ENCODE peak calls at places on chromosomes 16 and 17, in nine cellular contexts. X is CD8-positive, alpha-beta T cell; I is GM23338; T is HepG2; F is adrenal gland; Y is neuronal stem cell; W is K562; P is CD8-positive, alpha-beta memory T cell; Z is DND-41. J is an unnamed sample.

GRCh38 chr16:51522902-51523301 is 371.8 kb upstream of the SALL1 start:
- DNase-seq in I (no peak), P (no peak), T (no peak), W (no peak), Y (no peak), Z (no peak), F (no peak), X (no peak), J (no peak)

GRCh38 chr16:56608043-56608875 is at the start of gene MT2A:
- DNase-seq in I (peak; percentile 93), X (peak; percentile 89), T (peak; percentile 94), Y (peak; percentile 78), W (peak; percentile 95), P (peak; percentile 92), F (peak; percentile 96), Z (peak; percentile 92), J (peak; percentile 81)

GRCh38 chr17:81481011-81481799 is 31.4 kb downstream of the ACTG1 start:
- DNase-seq in I (peak; percentile 77), X (peak; percentile 71), Y (peak; percentile 70), T (no peak), F (peak; percentile 70), P (peak; percentile 62), Z (peak; percentile 89), W (peak; percentile 99), J (peak; percentile 55)

GRCh38 chr16:75957870-75958269 is 231.6 kb upstream of the CPHXL start:
- DNase-seq in Y (no peak), F (no peak), T (no peak), Z (no peak), X (no peak), P (no peak), W (no peak), I (no peak), J (no peak)

GRCh38 chr17:64019486-64020067 is 856 bp downstream of the ICAM2 start:
- DNase-seq in F (peak; percentile 7), X (peak; percentile 48), W (no peak), T (no peak), P (peak; percentile 54), I (no peak), Z (peak; percentile 42), Y (no peak), J (peak; percentile 69)

GRCh38 chr17:18017958-18018357 is 21.0 kb downstream of the ATPAF2 start:
- DNase-seq in W (no peak), T (peak; percentile 91), X (no peak), I (no peak), Y (no peak), P (no peak), Z (no peak), F (no peak), J (no peak)

GRCh38 chr16:49484454-49484853 is 110.8 kb downstream of the C16orf78 start:
- DNase-seq in I (peak; percentile 87), Y (peak; percentile 42), X (no peak), F (peak; percentile 62), W (peak; percentile 97), T (no peak), Z (no peak), P (no peak), J (no peak)

GRCh38 chr17:40022961-40023541 is 7.8 kb downstream of the CSF3 start:
- DNase-seq in Z (no peak), I (no peak), Y (no peak), W (peak; percentile 8), F (no peak), T (no peak), X (no peak), P (no peak), J (no peak)

GRCh38 chr16:27995378-27995777 is 68.1 kb downstream of the GSG1L start:
- DNase-seq in P (no peak), I (no peak), Y (no peak), W (no peak), T (no peak), Z (peak; percentile 4), X (no peak), F (no peak), J (no peak)

GRCh38 chr16:12119562-12119961 is 143.0 kb downstream of the SNX29 start:
- DNase-seq in Z (no peak), I (no peak), P (no peak), W (no peak), F (no peak), Y (no peak), X (no peak), T (no peak), J (no peak)

GRCh38 chr17:81198826-81199481 is 23.8 kb downstream of the CEP131 start:
- DNase-seq in Z (no peak), F (no peak), W (no peak), P (no peak), I (no peak), X (no peak), T (no peak), Y (no peak), J (no peak)

GRCh38 chr17:9529033-9529748 is 46.4 kb downstream of the STX8 start:
- DNase-seq in F (no peak), W (peak; percentile 16), I (peak; percentile 46), Z (no peak), Y (no peak), T (peak; percentile 7), X (no peak), P (no peak), J (no peak)

GRCh38 chr16:69253796-69254426 is 57.2 kb upstream of the VPS4A start:
- DNase-seq in Y (no peak), F (no peak), P (no peak), X (no peak), T (no peak), W (no peak), I (no peak), Z (no peak), J (peak; percentile 36)

GRCh38 chr16:46730126-46730525 is 18.0 kb downstream of the MYLK3 start:
- DNase-seq in W (no peak), T (no peak), P (no peak), X (no peak), F (no peak), Z (no peak), Y (no peak), I (no peak), J (no peak)

GRCh38 chr16:77387075-77387474 is 47.8 kb downstream of the ADAMTS18 start:
- DNase-seq in I (no peak), P (no peak), T (no peak), W (no peak), F (no peak), Z (no peak), X (no peak), Y (no peak), J (no peak)

GRCh38 chr16:84881702-84882521 is 62.1 kb downstream of the CRISPLD2 start:
- DNase-seq in Y (no peak), I (no peak), W (peak; percentile 72), X (no peak), F (peak; percentile 41), T (peak; percentile 43), P (no peak), Z (no peak), J (no peak)
- H3K4me1 ChIP-seq in Y (peaks cover 12% of the 10 kb centered on the region), I (peaks cover 39% of the 10 kb centered on the region), W (peaks cover 61% of the 10 kb centered on the region), X (no peaks in the 10 kb centered on the region), F (no peaks in the 10 kb centered on the region), T (peaks cover 22% of the 10 kb centered on the region), P (no peaks in the 10 kb centered on the region), Z (no peaks in the 10 kb centered on the region), J (peaks cover 8% of the 10 kb centered on the region)

DNA sequence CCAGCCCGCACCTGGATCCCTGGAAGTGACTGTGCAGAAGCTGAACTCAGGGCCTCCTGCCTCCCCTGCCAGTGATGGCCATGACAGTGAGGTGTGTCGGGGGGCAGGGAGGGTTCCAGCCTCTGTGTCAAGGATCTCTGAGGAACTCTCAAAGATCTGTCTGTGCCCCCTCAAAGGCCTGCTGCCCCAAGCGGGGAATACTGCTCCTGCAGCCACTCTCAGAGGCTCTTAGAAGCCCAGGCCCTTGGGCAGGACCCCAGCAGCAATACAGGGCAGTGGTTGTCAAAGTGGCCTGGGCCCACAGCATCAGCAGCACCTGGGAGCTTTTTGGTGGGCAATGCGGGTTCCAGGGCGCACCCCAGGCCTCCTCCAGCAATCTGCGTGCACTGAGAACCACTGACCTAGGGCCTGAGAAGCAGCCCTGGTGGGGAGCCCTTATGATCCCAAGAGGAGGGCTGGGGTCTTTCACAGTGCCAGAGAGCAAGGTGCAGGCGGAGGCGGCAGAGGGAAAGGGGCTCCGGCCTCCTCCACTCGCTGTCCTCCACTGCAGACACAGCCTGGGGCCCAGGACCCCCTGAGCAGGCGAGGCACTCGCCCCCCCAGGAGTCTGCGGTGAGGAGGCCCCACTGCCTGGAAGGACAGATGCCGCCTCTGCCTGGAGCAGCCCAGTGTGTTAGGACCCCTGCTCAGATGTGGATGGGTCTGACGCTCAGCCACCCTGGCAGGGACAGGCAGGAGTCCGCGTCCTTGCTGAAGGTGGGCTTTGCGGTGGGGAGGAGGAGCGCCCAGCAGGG is 42.1 kb downstream of the ENGASE start:
- DNase-seq in P (no peak), Z (no peak), I (no peak), X (no peak), F (no peak), Y (no peak), T (no peak), W (peak; percentile 37), J (no peak)
- H3K27me3 ChIP-seq in P (no peaks in the 10 kb centered on the region), Z (peaks cover 13% of the 10 kb centered on the region), I (no peaks in the 10 kb centered on the region), X (no peaks in the 10 kb centered on the region), F (peaks cover 15% of the 10 kb centered on the region), Y (no peaks in the 10 kb centered on the region), T (peaks cover 42% of the 10 kb centered on the region), W (peaks cover 76% of the 10 kb centered on the region), J (no peaks in the 10 kb centered on the region)

DNA sequence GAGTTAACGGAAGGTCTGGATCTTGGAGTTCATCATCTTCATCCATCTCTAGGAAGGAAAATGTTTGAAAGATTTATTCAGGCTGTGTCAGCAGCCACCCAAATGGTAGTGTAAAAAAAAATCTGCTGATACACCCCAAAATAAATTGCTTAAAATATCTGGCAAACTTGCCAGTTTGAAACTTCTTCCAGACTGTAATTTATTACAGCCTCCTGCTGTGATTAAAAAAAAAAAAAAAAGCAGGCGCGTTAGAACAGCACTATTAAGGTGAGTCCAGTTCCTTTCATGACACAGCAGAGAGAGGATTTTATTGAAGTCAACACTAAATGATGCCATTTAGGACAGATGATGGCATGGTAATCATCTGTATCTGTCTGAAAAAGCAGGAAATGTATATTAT is 140.6 kb upstream of the CORO6 start:
- DNase-seq in X (no peak), F (no peak), I (no peak), P (no peak), Z (no peak), W (no peak), Y (no peak), T (no peak), J (no peak)
- H3K27ac ChIP-seq in X (no peak overlapping the region), F (no peak overlapping the region), I (no peak overlapping the region), P (no peak overlapping the region), Z (no peak overlapping the region), W (no peak overlapping the region), Y (no peak overlapping the region), T (no peak overlapping the region), J (no peak overlapping the region)

GRCh38 chr17:57782642-57783337 is 37.7 kb upstream of the CCDC182 start:
- DNase-seq in P (no peak), F (no peak), X (no peak), I (no peak), Z (no peak), W (no peak), Y (peak; percentile 40), T (no peak), J (no peak)

GRCh38 chr17:57783338-57783742 is 38.2 kb upstream of the CCDC182 start:
- DNase-seq in Z (peak; percentile 92), Y (peak; percentile 84), T (peak; percentile 53), X (peak; percentile 85), P (peak; percentile 73), W (peak; percentile 92), F (peak; percentile 64), I (peak; percentile 93), J (peak; percentile 66)

GRCh38 chr17:57785032-57785431 is 39.9 kb upstream of the CCDC182 start:
- DNase-seq in I (no peak), Y (no peak), P (no peak), W (no peak), F (peak; percentile 39), T (no peak), X (no peak), Z (no peak), J (no peak)

GRCh38 chr17:57782051-57782490 is 37.0 kb upstream of the CCDC182 start:
- DNase-seq in Z (peak; percentile 86), P (no peak), X (no peak), T (no peak), F (no peak), W (no peak), Y (no peak), I (peak; percentile 16), J (no peak)

GRCh38 chr17:57784226-57784895 is 39.3 kb upstream of the CCDC182 start:
- DNase-seq in Z (no peak), I (no peak), W (no peak), T (no peak), X (no peak), P (no peak), F (no peak), Y (no peak), J (no peak)
- H3K4me1 ChIP-seq in Z (peaks cover 33% of the 10 kb centered on the region), I (peaks cover 22% of the 10 kb centered on the region), W (peaks cover 10% of the 10 kb centered on the region), T (peaks cover 26% of the 10 kb centered on the region), X (peaks cover 8% of the 10 kb centered on the region), P (peaks cover 8% of the 10 kb centered on the region), F (peaks cover 27% of the 10 kb centered on the region), Y (peaks cover 17% of the 10 kb centered on the region), J (peaks cover 11% of the 10 kb centered on the region)

J was measured in CD4-positive, alpha-beta memory T cell.